ENCODE peak calls at places on chromosomes 5 and 9, in six cellular contexts. W is HCT116, D is body of pancreas, E is NCI-H345, G is cardiac septum, X is ACHN. T is an unnamed sample.

GRCh38 chr5:149747833-149748366 is 17.8 kb downstream of the PPARGC1B start:
- DNase-seq in W (no peak), D (no peak), E (no peak), G (no peak), X (no peak), T (peak)

GRCh38 chr5:89263846-89264245 is 380.9 kb upstream of the MEF2C start:
- DNase-seq in W (no peak), D (no peak), E (no peak), G (no peak), X (no peak), T (no peak)

GRCh38 chr9:91045036-91045435 is 243.4 kb downstream of the SYK start:
- DNase-seq in W (no peak), D (no peak), E (no peak), G (no peak), X (no peak), T (no peak)

GRCh38 chr5:8456846-8457186 is 587.9 kb downstream of the MTRR start:
- DNase-seq in W (no peak), D (no peak), E (no peak), G (no peak), X (no peak), T (no peak)

GRCh38 chr5:39569857-39570256 is 145.1 kb upstream of the DAB2 start:
- DNase-seq in W (no peak), D (no peak), E (no peak), G (no peak), X (no peak), T (no peak)

GRCh38 chr9:136588663-136589464 is 43.0 kb upstream of the NOTCH1 start:
- DNase-seq in W (no peak), D (no peak), E (no peak), G (no peak), X (no peak), T (no peak)

GRCh38 chr9:97907051-97907450 is 15.2 kb downstream of the TRMO start:
- DNase-seq in W (no peak), D (no peak), E (no peak), G (peak), X (no peak), T (no peak)

GRCh38 chr5:34687269-34688011 is 31.3 kb downstream of the RAI14 start:
- DNase-seq in W (peak), D (peak), E (no peak), G (no peak), X (peak), T (no peak)

GRCh38 chr5:33068786-33069185 is 357.7 kb downstream of the NPR3 start:
- DNase-seq in W (no peak), D (no peak), E (no peak), G (no peak), X (no peak), T (no peak)

GRCh38 chr9:16421534-16421933 is 448.9 kb downstream of the BNC2 start:
- DNase-seq in W (no peak), D (no peak), E (no peak), G (no peak), X (no peak), T (no peak)

GRCh38 chr9:29214702-29215248 is 1641.5 kb upstream of the C9orf72 start:
- DNase-seq in W (no peak), D (no peak), E (peak), G (peak), X (no peak), T (no peak)

GRCh38 chr5:8340739-8341344 is 471.9 kb downstream of the MTRR start:
- DNase-seq in W (no peak), D (no peak), E (no peak), G (no peak), X (peak), T (no peak)

GRCh38 chr9:72560086-72560485 is 38.7 kb downstream of the TMC1 start:
- DNase-seq in W (no peak), D (no peak), E (no peak), G (no peak), X (no peak), T (no peak)

GRCh38 chr9:127154003-127154389 is 31.6 kb upstream of the ANGPTL2 start:
- DNase-seq in W (no peak), D (no peak), E (no peak), G (no peak), X (no peak), T (no peak)

GRCh38 chr9:117779760-117780159 is 75.6 kb downstream of the TLR4 start:
- DNase-seq in W (no peak), D (no peak), E (no peak), G (no peak), X (no peak), T (no peak)

GRCh38 chr5:84378961-84379360 is 5.7 kb downstream of the EDIL3 start:
- DNase-seq in W (no peak), D (no peak), E (no peak), G (no peak), X (peak), T (no peak)

GRCh38 chr9:503881-504852 is 289.5 kb downstream of the DOCK8 start:
- DNase-seq in W (peak), D (peak), E (peak), G (peak), X (peak), T (peak)

GRCh38 chr9:119366909-119367690 is 2.1 kb downstream of the BRINP1 start:
- DNase-seq in W (no peak), D (peak), E (no peak), G (no peak), X (no peak), T (no peak)

GRCh38 chr5:38426986-38427950 is 129.2 kb downstream of the LIFR start:
- DNase-seq in W (no peak), D (no peak), E (peak), G (peak), X (no peak), T (no peak)

GRCh38 chr5:160298189-160298588 is 14.2 kb downstream of the CCNJL start:
- DNase-seq in W (no peak), D (no peak), E (no peak), G (no peak), X (no peak), T (no peak)

GRCh38 chr5:98902733-98903132 is 26.1 kb downstream of the CHD1 start:
- DNase-seq in W (no peak), D (no peak), E (no peak), G (no peak), X (peak), T (no peak)

GRCh38 chr5:1026700-1027621 is 18.4 kb downstream of the NKD2 start:
- DNase-seq in W (no peak), D (no peak), E (no peak), G (no peak), X (no peak), T (no peak)

GRCh38 chr5:31237159-31237558 is 43.7 kb downstream of the CDH6 start:
- DNase-seq in W (no peak), D (no peak), E (no peak), G (no peak), X (peak), T (no peak)

GRCh38 chr5:171992813-171993212 is 13.6 kb downstream of the FBXW11 start:
- DNase-seq in W (no peak), D (no peak), E (no peak), G (no peak), X (no peak), T (no peak)

GRCh38 chr5:179242676-179243075 is 102.6 kb downstream of the ADAMTS2 start:
- DNase-seq in W (no peak), D (no peak), E (no peak), G (peak), X (no peak), T (no peak)

GRCh38 chr5:30347858-30348257 is 845.6 kb upstream of the CDH6 start:
- DNase-seq in W (no peak), D (no peak), E (no peak), G (no peak), X (no peak), T (no peak)

GRCh38 chr5:158079097-158079496 is 220.2 kb upstream of the CLINT1 start:
- DNase-seq in W (no peak), D (no peak), E (no peak), G (no peak), X (no peak), T (no peak)

GRCh38 chr9:115883467-115884329 is 269.9 kb upstream of the PAPPA start:
- DNase-seq in W (peak), D (peak), E (peak), G (no peak), X (peak), T (peak)

GRCh38 chr9:16318516-16319060 is 551.9 kb downstream of the BNC2 start:
- DNase-seq in W (no peak), D (no peak), E (no peak), G (no peak), X (no peak), T (no peak)

GRCh38 chr5:41465493-41466171 is 44.8 kb downstream of the PLCXD3 start:
- DNase-seq in W (no peak), D (no peak), E (no peak), G (no peak), X (no peak), T (no peak)

GRCh38 chr5:948472-949274 is 56.0 kb downstream of the TRIP13 start:
- DNase-seq in W (no peak), D (no peak), E (no peak), G (peak), X (no peak), T (no peak)

GRCh38 chr9:79684059-79684458 is 112.3 kb downstream of the TLE4 start:
- DNase-seq in W (no peak), D (no peak), E (no peak), G (no peak), X (no peak), T (no peak)

GRCh38 chr9:76419782-76420380 is 25.7 kb upstream of the RFK start:
- DNase-seq in W (peak), D (peak), E (peak), G (no peak), X (peak), T (no peak)

GRCh38 chr5:132257131-132258101 is at the start of gene PDLIM4:
- DNase-seq in W (no peak), D (peak), E (no peak), G (no peak), X (peak), T (no peak)

GRCh38 chr5:135234242-135235000 is 164.6 kb downstream of the MACROH2A1 start:
- DNase-seq in W (no peak), D (no peak), E (no peak), G (peak), X (no peak), T (no peak)

GRCh38 chr5:172559004-172559932 is 81.8 kb upstream of the NEURL1B start:
- DNase-seq in W (peak), D (peak), E (no peak), G (no peak), X (peak), T (peak)

GRCh38 chr5:146519554-146519953 is 3.6 kb upstream of the GPR151 start:
- DNase-seq in W (no peak), D (no peak), E (no peak), G (no peak), X (no peak), T (no peak)

GRCh38 chr5:75234251-75234650 is 2.4 kb downstream of the ANKRD31 start:
- DNase-seq in W (no peak), D (no peak), E (no peak), G (no peak), X (no peak), T (no peak)

GRCh38 chr5:82388186-82388585 is 110.0 kb upstream of the RPS23 start:
- DNase-seq in W (no peak), D (peak), E (no peak), G (no peak), X (no peak), T (peak)